ENCODE peak calls at places on chromosomes 6 and 20, in five cellular contexts. Z is GM13977; N is SK-N-DZ; Q is activated CD8-positive, alpha-beta memory T cell treated with anti-CD3 and anti-CD28 coated beads, Interleukin-2, amount 50 U/mL, for 4 hours; H is IMR-90. I is an unnamed sample.

GRCh38 chr20:20395087-20395486 is 27.2 kb downstream of the INSM1 start:
- DNase-seq in Z (no peak), N (no peak), Q (no peak), H (no peak), I (no peak)

GRCh38 chr6:168585441-168585840 is 144.5 kb downstream of the SMOC2 start:
- DNase-seq in Z (no peak), N (no peak), Q (no peak), H (no peak), I (no peak)

GRCh38 chr20:61900376-61901293 is 165.0 kb downstream of the TAF4 start:
- DNase-seq in Z (no peak), N (no peak), Q (no peak), H (no peak), I (no peak)

GRCh38 chr6:39855356-39855995 is 63.3 kb downstream of the DAAM2 start:
- DNase-seq in Z (no peak), N (no peak), Q (no peak), H (peak), I (no peak)

GRCh38 chr6:51753635-51754034 is 333.8 kb downstream of the PKHD1 start:
- DNase-seq in Z (no peak), N (peak), Q (no peak), H (no peak), I (no peak)

GRCh38 chr20:25319241-25320034 is 71.2 kb downstream of the ABHD12 start:
- DNase-seq in Z (no peak), N (no peak), Q (no peak), H (no peak), I (no peak)

GRCh38 chr20:59737816-59738215 is 133.5 kb downstream of the PHACTR3 start:
- DNase-seq in Z (no peak), N (no peak), Q (no peak), H (no peak), I (no peak)

GRCh38 chr6:68615965-68616364 is 19.1 kb upstream of the ADGRB3 start:
- DNase-seq in Z (no peak), N (no peak), Q (no peak), H (no peak), I (no peak)

GRCh38 chr6:103177800-103178199 is 1681.9 kb downstream of the HACE1 start:
- DNase-seq in Z (no peak), N (no peak), Q (no peak), H (no peak), I (no peak)